ENCODE peak calls at places on chromosomes 5 and 9, in nine cellular contexts. One of them, this sample, is unnamed.

GRCh38 chr9:87749335-87750035 is 23.6 kb downstream of the CTSL start:
- DNase-seq in SK-N-SH: no peak
- DNase-seq in choroid plexus epithelial cell: no peak
- DNase-seq in HL-60: no peak
- DNase-seq in AG10803: no peak
- DNase-seq in breast epithelium: no peak
- DNase-seq in WERI-Rb-1: no peak
- DNase-seq in nephron progenitor cell: no peak
- DNase-seq in GM23338: no peak
- DNase-seq in this sample: no peak

GRCh38 chr5:81212211-81212687 is 20.9 kb upstream of the CKMT2 start:
- DNase-seq in SK-N-SH: no peak
- DNase-seq in choroid plexus epithelial cell: no peak
- DNase-seq in HL-60: no peak
- DNase-seq in AG10803: no peak
- DNase-seq in breast epithelium: no peak
- DNase-seq in WERI-Rb-1: no peak
- DNase-seq in nephron progenitor cell: no peak
- DNase-seq in GM23338: no peak
- DNase-seq in this sample: no peak

GRCh38 chr9:92435263-92435662 is 11.0 kb upstream of the OMD start:
- DNase-seq in SK-N-SH: no peak
- DNase-seq in choroid plexus epithelial cell: no peak
- DNase-seq in HL-60: no peak
- DNase-seq in AG10803: no peak
- DNase-seq in breast epithelium: no peak
- DNase-seq in WERI-Rb-1: no peak
- DNase-seq in nephron progenitor cell: no peak
- DNase-seq in GM23338: no peak
- DNase-seq in this sample: no peak

GRCh38 chr5:74915488-74915887 is 49.3 kb upstream of the FAM169A start:
- DNase-seq in SK-N-SH: no peak
- DNase-seq in choroid plexus epithelial cell: no peak
- DNase-seq in HL-60: no peak
- DNase-seq in AG10803: no peak
- DNase-seq in breast epithelium: no peak
- DNase-seq in WERI-Rb-1: no peak
- DNase-seq in nephron progenitor cell: no peak
- DNase-seq in GM23338: no peak
- DNase-seq in this sample: no peak

GRCh38 chr5:181028032-181028819 is 11.8 kb upstream of the BTNL9 start:
- DNase-seq in SK-N-SH: no peak
- DNase-seq in choroid plexus epithelial cell: no peak
- DNase-seq in HL-60: no peak
- DNase-seq in AG10803: no peak
- DNase-seq in breast epithelium: peak
- DNase-seq in WERI-Rb-1: no peak
- DNase-seq in nephron progenitor cell: no peak
- DNase-seq in GM23338: peak
- DNase-seq in this sample: no peak

GRCh38 chr5:60177596-60177995 is 284.1 kb upstream of the PDE4D start:
- DNase-seq in SK-N-SH: no peak
- DNase-seq in choroid plexus epithelial cell: peak
- DNase-seq in HL-60: no peak
- DNase-seq in AG10803: no peak
- DNase-seq in breast epithelium: no peak
- DNase-seq in WERI-Rb-1: no peak
- DNase-seq in nephron progenitor cell: no peak
- DNase-seq in GM23338: no peak
- DNase-seq in this sample: no peak

GRCh38 chr9:19782005-19782404 is 6.8 kb downstream of the SLC24A2 start:
- DNase-seq in SK-N-SH: no peak
- DNase-seq in choroid plexus epithelial cell: peak
- DNase-seq in HL-60: no peak
- DNase-seq in AG10803: no peak
- DNase-seq in breast epithelium: no peak
- DNase-seq in WERI-Rb-1: no peak
- DNase-seq in nephron progenitor cell: peak
- DNase-seq in GM23338: peak
- DNase-seq in this sample: no peak

GRCh38 chr5:137833463-137833862 is 34.2 kb upstream of the MYOT start:
- DNase-seq in SK-N-SH: no peak
- DNase-seq in choroid plexus epithelial cell: peak
- DNase-seq in HL-60: no peak
- DNase-seq in AG10803: peak
- DNase-seq in breast epithelium: no peak
- DNase-seq in WERI-Rb-1: peak
- DNase-seq in nephron progenitor cell: no peak
- DNase-seq in GM23338: peak
- DNase-seq in this sample: no peak

GRCh38 chr5:59744531-59744992 is 149.0 kb downstream of the PDE4D start:
- DNase-seq in SK-N-SH: no peak
- DNase-seq in choroid plexus epithelial cell: peak
- DNase-seq in HL-60: no peak
- DNase-seq in AG10803: peak
- DNase-seq in breast epithelium: no peak
- DNase-seq in WERI-Rb-1: no peak
- DNase-seq in nephron progenitor cell: no peak
- DNase-seq in GM23338: no peak
- DNase-seq in this sample: no peak

GRCh38 chr9:37338218-37338617 is 84.3 kb upstream of the GRHPR start:
- DNase-seq in SK-N-SH: no peak
- DNase-seq in choroid plexus epithelial cell: peak
- DNase-seq in HL-60: no peak
- DNase-seq in AG10803: no peak
- DNase-seq in breast epithelium: no peak
- DNase-seq in WERI-Rb-1: no peak
- DNase-seq in nephron progenitor cell: no peak
- DNase-seq in GM23338: no peak
- DNase-seq in this sample: no peak

GRCh38 chr9:93071464-93071863 is 13.0 kb downstream of the SUSD3 start:
- DNase-seq in SK-N-SH: peak
- DNase-seq in choroid plexus epithelial cell: peak
- DNase-seq in HL-60: no peak
- DNase-seq in AG10803: no peak
- DNase-seq in breast epithelium: no peak
- DNase-seq in WERI-Rb-1: no peak
- DNase-seq in nephron progenitor cell: peak
- DNase-seq in GM23338: peak
- DNase-seq in this sample: no peak

GRCh38 chr5:134242146-134242545 is 16.3 kb upstream of the PPP2CA start:
- DNase-seq in SK-N-SH: no peak
- DNase-seq in choroid plexus epithelial cell: peak
- DNase-seq in HL-60: no peak
- DNase-seq in AG10803: peak
- DNase-seq in breast epithelium: no peak
- DNase-seq in WERI-Rb-1: no peak
- DNase-seq in nephron progenitor cell: no peak
- DNase-seq in GM23338: no peak
- DNase-seq in this sample: no peak

GRCh38 chr5:177430146-177430951 is 3.9 kb downstream of the GRK6 start:
- DNase-seq in SK-N-SH: no peak
- DNase-seq in choroid plexus epithelial cell: no peak
- DNase-seq in HL-60: peak
- DNase-seq in AG10803: no peak
- DNase-seq in breast epithelium: no peak
- DNase-seq in WERI-Rb-1: no peak
- DNase-seq in nephron progenitor cell: no peak
- DNase-seq in GM23338: no peak
- DNase-seq in this sample: peak
- TF ChIP-seq CTCF in SK-N-SH: no peak
- TF ChIP-seq CTCF in choroid plexus epithelial cell: no peak
- TF ChIP-seq CTCF in HL-60: no peak
- TF ChIP-seq CTCF in AG10803: no peak
- TF ChIP-seq CTCF in breast epithelium: no peak
- TF ChIP-seq CTCF in WERI-Rb-1: no peak
- TF ChIP-seq CTCF in nephron progenitor cell: no peak
- TF ChIP-seq CTCF in GM23338: no peak
- TF ChIP-seq CTCF in this sample: no peak

GRCh38 chr5:38208782-38209378 is 49.5 kb upstream of the EGFLAM start:
- DNase-seq in SK-N-SH: peak
- DNase-seq in choroid plexus epithelial cell: peak
- DNase-seq in HL-60: no peak
- DNase-seq in AG10803: peak
- DNase-seq in breast epithelium: no peak
- DNase-seq in WERI-Rb-1: peak
- DNase-seq in nephron progenitor cell: peak
- DNase-seq in GM23338: peak
- DNase-seq in this sample: no peak
- TF ChIP-seq CTCF in SK-N-SH: peak
- TF ChIP-seq CTCF in choroid plexus epithelial cell: peak
- TF ChIP-seq CTCF in HL-60: no peak
- TF ChIP-seq CTCF in AG10803: peak
- TF ChIP-seq CTCF in breast epithelium: no peak
- TF ChIP-seq CTCF in WERI-Rb-1: peak
- TF ChIP-seq CTCF in nephron progenitor cell: peak
- TF ChIP-seq CTCF in GM23338: peak
- TF ChIP-seq CTCF in this sample: no peak

DNA sequence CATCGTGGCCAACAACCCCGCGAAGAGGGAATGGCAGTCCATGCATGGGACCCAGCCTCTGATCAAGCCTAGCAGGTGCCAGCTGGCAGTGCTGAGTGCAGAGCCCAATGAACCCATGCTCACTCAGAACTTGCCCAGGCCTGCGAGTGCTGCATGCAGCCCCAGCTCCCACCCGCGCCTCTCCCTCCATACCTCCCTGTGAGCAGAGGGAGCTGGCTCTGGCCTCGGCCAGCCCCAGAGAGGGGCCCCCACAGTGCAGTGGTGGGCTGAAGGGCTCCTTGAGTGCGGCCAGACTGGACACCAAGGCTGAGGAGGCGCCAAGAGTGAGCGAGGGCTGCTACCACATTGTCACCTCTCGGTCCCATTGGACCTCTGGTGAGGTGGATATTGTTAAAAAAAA is 32.6 kb upstream of the NPR3 start:
- DNase-seq in SK-N-SH: no peak
- DNase-seq in choroid plexus epithelial cell: no peak
- DNase-seq in HL-60: no peak
- DNase-seq in AG10803: no peak
- DNase-seq in breast epithelium: no peak
- DNase-seq in WERI-Rb-1: no peak
- DNase-seq in nephron progenitor cell: no peak
- DNase-seq in GM23338: no peak
- DNase-seq in this sample: no peak
- TF ChIP-seq CTCF in SK-N-SH: no peak
- TF ChIP-seq CTCF in choroid plexus epithelial cell: no peak
- TF ChIP-seq CTCF in HL-60: no peak
- TF ChIP-seq CTCF in AG10803: no peak
- TF ChIP-seq CTCF in breast epithelium: no peak
- TF ChIP-seq CTCF in WERI-Rb-1: no peak
- TF ChIP-seq CTCF in nephron progenitor cell: no peak
- TF ChIP-seq CTCF in GM23338: no peak
- TF ChIP-seq CTCF in this sample: no peak

GRCh38 chr5:140855772-140856674 is at the start of gene PCDHA10:
- DNase-seq in SK-N-SH: no peak
- DNase-seq in choroid plexus epithelial cell: no peak
- DNase-seq in HL-60: no peak
- DNase-seq in AG10803: no peak
- DNase-seq in breast epithelium: no peak
- DNase-seq in WERI-Rb-1: no peak
- DNase-seq in nephron progenitor cell: no peak
- DNase-seq in GM23338: peak
- DNase-seq in this sample: no peak
- TF ChIP-seq CTCF in SK-N-SH: peak
- TF ChIP-seq CTCF in choroid plexus epithelial cell: no peak
- TF ChIP-seq CTCF in HL-60: no peak
- TF ChIP-seq CTCF in AG10803: no peak
- TF ChIP-seq CTCF in breast epithelium: no peak
- TF ChIP-seq CTCF in WERI-Rb-1: no peak
- TF ChIP-seq CTCF in nephron progenitor cell: peak
- TF ChIP-seq CTCF in GM23338: peak
- TF ChIP-seq CTCF in this sample: no peak

This sample was measured in lower leg skin.